ENCODE peak calls at places on chromosome 2, in nine cellular contexts. S is tibial nerve, Q is RWPE1, U is H9, M is fibroblast of lung, Y is colonic mucosa, E is cardiac muscle cell, O is A549, G is psoas muscle. R is an unnamed sample.

GRCh38 chr2:25409044-25409443 is 67.3 kb upstream of the DNMT3A start:
- DNase-seq in S (no peak), Q (no peak), U (no peak), M (no peak), Y (no peak), E (no peak), O (no peak), G (no peak), R (no peak)

GRCh38 chr2:46844034-46844433 is 71.6 kb downstream of the MCFD2 start:
- DNase-seq in S (no peak), Q (no peak), U (no peak), M (no peak), Y (no peak), E (no peak), O (no peak), G (no peak), R (no peak)

GRCh38 chr2:71692621-71693277 is 239.4 kb downstream of the DYSF start:
- DNase-seq in S (no peak), Q (no peak), U (no peak), M (no peak), Y (no peak), E (no peak), O (no peak), G (no peak), R (no peak)

GRCh38 chr2:75605770-75606535 is 40.6 kb upstream of the MRPL19 start:
- DNase-seq in S (no peak), Q (peak; percentile 58), U (no peak), M (peak; percentile 99), Y (no peak), E (peak; percentile 96), O (peak; percentile 44), G (no peak), R (no peak)

GRCh38 chr2:39094717-39095363 is 26.0 kb downstream of the SOS1 start:
- DNase-seq in S (no peak), Q (no peak), U (no peak), M (peak; percentile 9), Y (no peak), E (peak; percentile 68), O (no peak), G (no peak), R (no peak)

GRCh38 chr2:11833601-11834000 is 87.2 kb downstream of the LPIN1 start:
- DNase-seq in S (no peak), Q (no peak), U (no peak), M (peak; percentile 94), Y (no peak), E (peak; percentile 32), O (no peak), G (no peak), R (no peak)

GRCh38 chr2:69154031-69154430 is 141.1 kb downstream of the ANTXR1 start:
- DNase-seq in S (peak; percentile 30), Q (no peak), U (no peak), M (peak; percentile 64), Y (no peak), E (peak; percentile 90), O (no peak), G (no peak), R (no peak)

GRCh38 chr2:74599676-74600075 is 45.2 kb downstream of the DOK1 start:
- DNase-seq in S (no peak), Q (no peak), U (no peak), M (no peak), Y (no peak), E (no peak), O (no peak), G (no peak), R (no peak)

GRCh38 chr2:134367915-134368911 is 114.3 kb downstream of the MGAT5 start:
- DNase-seq in S (no peak), Q (no peak), U (no peak), M (peak; percentile 86), Y (no peak), E (peak; percentile 33), O (no peak), G (no peak), R (no peak)

GRCh38 chr2:134362751-134363150 is 108.9 kb downstream of the MGAT5 start:
- DNase-seq in S (no peak), Q (no peak), U (no peak), M (no peak), Y (no peak), E (no peak), O (no peak), G (no peak), R (no peak)

GRCh38 chr2:134366359-134366758 is 112.5 kb downstream of the MGAT5 start:
- DNase-seq in S (no peak), Q (no peak), U (no peak), M (no peak), Y (no peak), E (no peak), O (no peak), G (no peak), R (no peak)

GRCh38 chr2:134367216-134367615 is 113.3 kb downstream of the MGAT5 start:
- DNase-seq in S (no peak), Q (no peak), U (no peak), M (no peak), Y (no peak), E (no peak), O (no peak), G (no peak), R (no peak)

DNA sequence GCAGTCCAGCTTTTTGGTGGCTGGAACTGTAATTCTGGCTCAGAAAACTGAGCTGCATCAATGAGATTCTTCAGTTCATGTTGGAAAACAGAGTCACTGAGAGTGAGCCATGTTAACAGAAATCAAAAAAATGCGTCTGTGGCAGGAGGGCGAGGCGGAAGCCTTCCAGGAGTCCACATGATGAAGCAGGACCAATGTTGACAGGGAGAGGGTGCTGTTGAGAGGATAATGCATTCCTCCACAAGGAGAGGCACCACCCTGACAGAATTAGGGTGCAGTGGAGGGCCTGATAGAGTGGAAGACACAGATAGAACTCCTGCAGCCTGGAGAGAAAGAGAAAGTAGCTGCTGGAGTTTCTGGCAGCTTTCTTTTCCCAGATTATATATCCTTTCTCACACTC is 111.5 kb downstream of the MGAT5 start:
- DNase-seq in S (no peak), Q (no peak), U (peak; percentile 43), M (no peak), Y (no peak), E (no peak), O (peak; percentile 7), G (no peak), R (no peak)
- TF ChIP-seq CTCF in S (no peak), Q (no peak), U (peak; percentile 57), M (no peak), Y (no peak), E (no peak), O (no peak), G (no peak), R (no peak)

GRCh38 chr2:109435066-109435690 is 178.6 kb downstream of the SEPTIN10 start:
- DNase-seq in S (no peak), Q (no peak), U (no peak), M (no peak), Y (no peak), E (no peak), O (no peak), G (no peak), R (no peak)

GRCh38 chr2:109436635-109437225 is 177.0 kb downstream of the SEPTIN10 start:
- DNase-seq in S (no peak), Q (no peak), U (no peak), M (no peak), Y (no peak), E (no peak), O (no peak), G (peak; percentile 46), R (no peak)

GRCh38 chr2:109434351-109434750 is 179.4 kb downstream of the SEPTIN10 start:
- DNase-seq in S (no peak), Q (no peak), U (no peak), M (no peak), Y (no peak), E (no peak), O (no peak), G (no peak), R (no peak)

GRCh38 chr2:109437325-109438090 is 176.3 kb downstream of the SEPTIN10 start:
- DNase-seq in S (no peak), Q (no peak), U (no peak), M (no peak), Y (no peak), E (no peak), O (no peak), G (no peak), R (peak; percentile 66)

DNA sequence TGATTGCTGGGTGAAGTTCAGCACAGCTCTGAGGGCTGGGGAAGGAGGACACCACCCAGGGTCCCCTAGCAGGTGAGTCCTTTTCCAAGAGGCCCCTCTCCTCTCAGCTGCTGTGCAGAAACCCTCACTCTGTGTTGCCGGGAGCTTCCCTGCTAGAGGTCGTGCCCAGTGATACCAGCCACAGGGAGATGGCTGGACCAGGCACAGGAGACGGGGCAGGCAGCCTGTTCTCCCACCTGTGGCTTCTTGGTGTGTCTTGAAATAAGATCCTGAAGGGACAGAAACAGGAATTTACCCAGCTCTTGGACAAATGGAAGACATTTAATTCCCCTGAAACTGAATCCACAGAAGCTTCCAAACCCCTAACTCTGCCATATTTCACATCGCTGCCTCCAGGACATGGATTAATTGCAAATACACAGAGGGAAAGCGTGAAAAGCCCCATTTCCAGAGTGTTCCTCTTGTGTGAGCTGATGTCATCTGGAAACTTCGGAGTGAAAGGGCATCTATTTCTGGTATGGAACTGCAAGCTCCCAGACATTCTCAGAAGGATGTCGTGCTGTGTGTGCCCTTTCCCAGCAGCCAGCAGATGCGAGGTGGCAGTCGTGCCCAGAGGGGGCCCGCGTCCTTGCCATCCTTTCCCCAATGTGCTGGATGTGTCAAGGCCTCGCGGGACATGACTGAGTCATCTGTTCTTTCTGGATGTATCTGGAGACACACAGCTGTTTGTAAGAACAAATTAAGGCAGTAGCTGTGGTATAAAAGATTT is 177.7 kb downstream of the SEPTIN10 start:
- DNase-seq in S (peak; percentile 42), Q (no peak), U (no peak), M (peak; percentile 12), Y (no peak), E (peak; percentile 16), O (no peak), G (peak; percentile 88), R (no peak)
- H3K27ac ChIP-seq in S (no peak overlapping the region), Q (no peak overlapping the region), U (no peak overlapping the region), M (peak overlapping the region; percentile 34), Y (no peak overlapping the region), E (no peak overlapping the region), O (no peak overlapping the region), G (peak overlapping the region; percentile 93), R (no peak overlapping the region)

DNA sequence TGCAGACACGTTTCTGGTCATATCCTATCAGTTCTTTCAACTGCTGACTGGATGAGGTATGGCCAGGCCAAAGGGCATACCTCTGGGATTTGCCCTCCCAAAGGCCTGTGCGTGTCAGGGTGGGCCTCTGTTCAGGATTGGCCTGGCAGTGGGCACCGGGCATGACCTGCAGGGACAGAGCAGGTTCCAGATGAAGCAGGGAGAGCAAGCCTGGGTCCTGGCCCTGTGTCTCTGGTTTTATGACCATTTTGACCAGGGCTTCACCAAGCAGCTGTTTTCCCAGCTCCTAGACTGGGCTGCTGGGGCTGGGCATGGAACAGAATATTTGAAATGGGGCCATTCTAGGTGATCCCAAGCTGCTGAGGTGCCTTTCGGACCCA is 348 bp upstream of the PROM2 start:
- DNase-seq in S (no peak), Q (no peak), U (no peak), M (no peak), Y (no peak), E (no peak), O (no peak), G (no peak), R (no peak)
- TF ChIP-seq CTCF in S (no peak), Q (no peak), U (no peak), M (no peak), Y (no peak), E (no peak), O (no peak), G (no peak), R (no peak)

DNA sequence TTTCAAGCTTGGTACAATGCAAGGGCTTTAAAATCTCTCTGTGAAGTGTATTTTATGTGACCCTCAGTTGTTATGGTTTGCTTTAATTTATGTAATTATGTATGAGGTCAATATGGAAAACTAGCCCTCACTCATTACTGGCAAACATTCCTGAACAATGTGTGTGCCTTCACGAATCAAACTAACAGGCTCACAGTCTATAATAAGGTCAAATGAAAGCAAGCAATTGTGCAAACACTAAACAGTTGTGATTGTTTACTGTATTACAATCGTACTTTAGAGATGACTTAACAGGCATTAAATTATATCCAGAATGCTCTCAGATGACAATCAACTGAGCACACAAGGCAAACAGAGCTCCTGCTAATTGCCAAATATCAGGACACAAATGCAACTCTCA is 29.6 kb downstream of the COL5A2 start:
- DNase-seq in S (no peak), Q (peak; percentile 2), U (no peak), M (peak; percentile 80), Y (no peak), E (peak; percentile 57), O (no peak), G (no peak), R (no peak)
- H3K27ac ChIP-seq in S (no peak overlapping the region), Q (no peak overlapping the region), U (no peak overlapping the region), M (peak overlapping the region; percentile 44), Y (no peak overlapping the region), E (no peak overlapping the region), O (no peak overlapping the region), G (peak overlapping the region; percentile 62), R (no peak overlapping the region)